ENCODE peak calls at places on chromosomes 16 and 17, in five cellular contexts. One of them, this sample, is unnamed.

GRCh38 chr17:29039764-29040598 is 3.0 kb upstream of the PIPOX start:
- DNase-seq in Peyer's patch: no peak
- DNase-seq in lower leg skin: no peak
- DNase-seq in A549: no peak
- DNase-seq in sigmoid colon: no peak
- DNase-seq in this sample: no peak

GRCh38 chr17:76081295-76082210 is 2.6 kb downstream of the ZACN start:
- DNase-seq in lower leg skin: no peak
- DNase-seq in Peyer's patch: no peak
- DNase-seq in A549: no peak
- DNase-seq in sigmoid colon: no peak
- DNase-seq in this sample: no peak

GRCh38 chr16:56481468-56482112 is 30.2 kb downstream of the OGFOD1 start:
- DNase-seq in A549: no peak
- DNase-seq in Peyer's patch: no peak
- DNase-seq in lower leg skin: no peak
- DNase-seq in sigmoid colon: no peak
- DNase-seq in this sample: no peak

GRCh38 chr17:45936610-45937009 is 42.3 kb downstream of the MAPT start:
- DNase-seq in sigmoid colon: no peak
- DNase-seq in A549: no peak
- DNase-seq in lower leg skin: no peak
- DNase-seq in Peyer's patch: no peak
- DNase-seq in this sample: no peak

GRCh38 chr17:28993013-28993600 is 12.7 kb downstream of the SEZ6 start:
- DNase-seq in Peyer's patch: no peak
- DNase-seq in sigmoid colon: no peak
- DNase-seq in A549: peak; percentile 32
- DNase-seq in lower leg skin: no peak
- DNase-seq in this sample: no peak

GRCh38 chr16:77234611-77235010 is 35.4 kb downstream of the SYCE1L start:
- DNase-seq in lower leg skin: no peak
- DNase-seq in A549: no peak
- DNase-seq in sigmoid colon: no peak
- DNase-seq in Peyer's patch: no peak
- DNase-seq in this sample: no peak

GRCh38 chr17:68314916-68315535 is 23.7 kb downstream of the ARSG start:
- DNase-seq in sigmoid colon: no peak
- DNase-seq in lower leg skin: peak; percentile 64
- DNase-seq in A549: no peak
- DNase-seq in Peyer's patch: peak; percentile 53
- DNase-seq in this sample: peak; percentile 54

GRCh38 chr17:75430159-75430748 is 24.8 kb upstream of the GRB2 start:
- DNase-seq in lower leg skin: no peak
- DNase-seq in Peyer's patch: peak; percentile 61
- DNase-seq in sigmoid colon: no peak
- DNase-seq in A549: peak; percentile 91
- DNase-seq in this sample: no peak

GRCh38 chr16:81885976-81886586 is 107.0 kb downstream of the PLCG2 start:
- DNase-seq in lower leg skin: no peak
- DNase-seq in sigmoid colon: no peak
- DNase-seq in A549: peak; percentile 85
- DNase-seq in Peyer's patch: peak; percentile 64
- DNase-seq in this sample: peak; percentile 19

GRCh38 chr16:11331967-11332366 is 13.3 kb upstream of the RMI2 start:
- DNase-seq in lower leg skin: no peak
- DNase-seq in A549: no peak
- DNase-seq in Peyer's patch: no peak
- DNase-seq in sigmoid colon: no peak
- DNase-seq in this sample: no peak

GRCh38 chr17:20278805-20279204 is 188.5 kb downstream of the LGALS9B start:
- DNase-seq in A549: no peak
- DNase-seq in Peyer's patch: no peak
- DNase-seq in sigmoid colon: no peak
- DNase-seq in lower leg skin: no peak
- DNase-seq in this sample: no peak

GRCh38 chr17:55238931-55239297 is 25.8 kb upstream of the HLF start:
- DNase-seq in sigmoid colon: no peak
- DNase-seq in A549: peak; percentile 49
- DNase-seq in lower leg skin: no peak
- DNase-seq in Peyer's patch: no peak
- DNase-seq in this sample: peak; percentile 47

GRCh38 chr16:81451753-81452680 is 7.4 kb downstream of the CMIP start:
- DNase-seq in sigmoid colon: no peak
- DNase-seq in A549: no peak
- DNase-seq in lower leg skin: peak; percentile 42
- DNase-seq in Peyer's patch: peak; percentile 84
- DNase-seq in this sample: peak; percentile 71

GRCh38 chr16:69833357-69833781 is 71.2 kb downstream of the WWP2 start:
- DNase-seq in A549: no peak
- DNase-seq in lower leg skin: no peak
- DNase-seq in Peyer's patch: no peak
- DNase-seq in sigmoid colon: no peak
- DNase-seq in this sample: no peak

GRCh38 chr17:56176101-56176500 is 22.8 kb downstream of the ANKFN1 start:
- DNase-seq in A549: no peak
- DNase-seq in lower leg skin: no peak
- DNase-seq in Peyer's patch: no peak
- DNase-seq in sigmoid colon: no peak
- DNase-seq in this sample: no peak

GRCh38 chr16:85276741-85277140 is 164.5 kb upstream of the CIBAR2 start:
- DNase-seq in sigmoid colon: no peak
- DNase-seq in A549: no peak
- DNase-seq in Peyer's patch: no peak
- DNase-seq in lower leg skin: no peak
- DNase-seq in this sample: no peak

GRCh38 chr16:553601-554296 is 6.4 kb upstream of the PRR35 start:
- DNase-seq in sigmoid colon: no peak
- DNase-seq in lower leg skin: no peak
- DNase-seq in A549: no peak
- DNase-seq in Peyer's patch: no peak
- DNase-seq in this sample: no peak

GRCh38 chr16:67548265-67549126 is 13.8 kb upstream of the CTCF start:
- DNase-seq in A549: no peak
- DNase-seq in lower leg skin: no peak
- DNase-seq in sigmoid colon: peak; percentile 58
- DNase-seq in Peyer's patch: peak; percentile 67
- DNase-seq in this sample: no peak

GRCh38 chr16:67545665-67546024 is 16.7 kb upstream of the CTCF start:
- DNase-seq in sigmoid colon: peak; percentile 67
- DNase-seq in lower leg skin: no peak
- DNase-seq in Peyer's patch: no peak
- DNase-seq in A549: no peak
- DNase-seq in this sample: no peak

GRCh38 chr16:67546091-67546501 is 16.2 kb upstream of the CTCF start:
- DNase-seq in lower leg skin: no peak
- DNase-seq in A549: no peak
- DNase-seq in Peyer's patch: no peak
- DNase-seq in sigmoid colon: no peak
- DNase-seq in this sample: no peak

GRCh38 chr16:67547423-67548264 is 14.7 kb upstream of the CTCF start:
- DNase-seq in sigmoid colon: peak; percentile 74
- DNase-seq in lower leg skin: no peak
- DNase-seq in A549: no peak
- DNase-seq in Peyer's patch: peak; percentile 91
- DNase-seq in this sample: peak; percentile 23

GRCh38 chr16:67546761-67547422 is 15.4 kb upstream of the CTCF start:
- DNase-seq in lower leg skin: peak; percentile 69
- DNase-seq in Peyer's patch: peak; percentile 94
- DNase-seq in A549: peak; percentile 85
- DNase-seq in sigmoid colon: peak; percentile 85
- DNase-seq in this sample: peak; percentile 87
- TF ChIP-seq POLR2A in lower leg skin: no peak
- TF ChIP-seq POLR2A in Peyer's patch: no peak
- TF ChIP-seq POLR2A in A549: no peak
- TF ChIP-seq POLR2A in sigmoid colon: no peak
- TF ChIP-seq POLR2A in this sample: peak; percentile 15

GRCh38 chr16:4361033-4361943 is 10.2 kb upstream of the PAM16 start:
- DNase-seq in sigmoid colon: no peak
- DNase-seq in Peyer's patch: no peak
- DNase-seq in lower leg skin: no peak
- DNase-seq in A549: no peak
- DNase-seq in this sample: no peak
- TF ChIP-seq CTCF in sigmoid colon: no peak
- TF ChIP-seq CTCF in Peyer's patch: no peak
- TF ChIP-seq CTCF in lower leg skin: no peak
- TF ChIP-seq CTCF in A549: no peak
- TF ChIP-seq CTCF in this sample: no peak

GRCh38 chr17:82317394-82318168 is at the start of gene CD7:
- DNase-seq in Peyer's patch: peak; percentile 78
- DNase-seq in sigmoid colon: no peak
- DNase-seq in A549: no peak
- DNase-seq in lower leg skin: no peak
- DNase-seq in this sample: no peak
- TF ChIP-seq POLR2A in Peyer's patch: peak; percentile 34
- TF ChIP-seq POLR2A in sigmoid colon: no peak
- TF ChIP-seq POLR2A in A549: no peak
- TF ChIP-seq POLR2A in lower leg skin: no peak
- TF ChIP-seq POLR2A in this sample: no peak

GRCh38 chr16:67228034-67228785 is 1.3 kb downstream of the TMEM208 start:
- DNase-seq in lower leg skin: no peak
- DNase-seq in sigmoid colon: no peak
- DNase-seq in A549: no peak
- DNase-seq in Peyer's patch: no peak
- DNase-seq in this sample: no peak

GRCh38 chr16:67226295-67226803 is 581 bp upstream of the TMEM208 start:
- DNase-seq in A549: no peak
- DNase-seq in lower leg skin: no peak
- DNase-seq in sigmoid colon: no peak
- DNase-seq in Peyer's patch: no peak
- DNase-seq in this sample: no peak

GRCh38 chr16:67228905-67229304 is 2.0 kb downstream of the TMEM208 start:
- DNase-seq in Peyer's patch: no peak
- DNase-seq in sigmoid colon: no peak
- DNase-seq in lower leg skin: no peak
- DNase-seq in A549: no peak
- DNase-seq in this sample: no peak

GRCh38 chr16:67227567-67227921 is 614 bp downstream of the TMEM208 start:
- DNase-seq in sigmoid colon: no peak
- DNase-seq in Peyer's patch: no peak
- DNase-seq in A549: no peak
- DNase-seq in lower leg skin: no peak
- DNase-seq in this sample: no peak

DNA sequence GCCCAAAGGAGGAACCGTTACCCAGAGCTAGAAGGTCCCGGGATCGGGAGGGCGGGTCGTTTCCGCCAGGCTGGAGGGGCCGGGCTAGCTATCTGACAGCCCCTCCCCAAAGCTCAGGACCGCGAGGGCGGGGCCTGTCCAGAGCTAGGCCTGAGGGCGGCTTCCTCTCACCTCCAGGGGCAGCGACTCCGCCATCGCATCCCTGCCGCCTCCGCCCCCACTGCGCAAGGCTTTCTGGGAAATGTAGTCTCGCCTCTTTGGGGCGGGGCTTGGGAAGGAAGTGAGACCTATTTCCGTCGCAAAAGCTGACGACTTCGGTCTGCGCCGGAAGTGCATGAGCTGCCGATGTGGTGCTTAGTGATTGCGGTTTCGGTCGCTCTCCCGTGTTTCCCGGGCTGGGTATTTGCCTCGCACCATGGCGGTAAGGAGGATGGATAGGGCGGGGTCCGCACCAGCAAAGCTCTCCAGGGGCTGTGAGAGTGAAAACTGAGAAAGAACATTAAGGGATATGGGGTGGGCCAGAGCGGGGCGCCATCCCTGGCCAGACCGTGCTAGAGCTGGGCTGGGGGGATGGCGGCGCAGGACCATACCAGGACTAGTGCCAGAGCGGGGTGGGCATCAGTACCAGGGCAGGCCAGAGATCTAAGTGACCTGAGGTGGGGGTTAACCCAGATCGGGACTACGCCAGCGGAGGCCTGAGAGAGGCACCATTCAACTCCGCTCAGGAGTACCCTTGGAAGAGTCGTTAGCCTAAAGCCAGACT is at the start of gene TMEM208:
- DNase-seq in sigmoid colon: peak; percentile 99
- DNase-seq in lower leg skin: peak; percentile 98
- DNase-seq in A549: peak; percentile 92
- DNase-seq in Peyer's patch: peak; percentile 99
- DNase-seq in this sample: peak; percentile 98
- TF ChIP-seq CTCF in sigmoid colon: peak; percentile 7
- TF ChIP-seq CTCF in lower leg skin: no peak
- TF ChIP-seq CTCF in A549: peak; percentile 36
- TF ChIP-seq CTCF in Peyer's patch: no peak
- TF ChIP-seq CTCF in this sample: no peak

GRCh38 chr17:13194887-13195286 is 177.1 kb upstream of the ELAC2 start:
- DNase-seq in Peyer's patch: no peak
- DNase-seq in sigmoid colon: no peak
- DNase-seq in A549: no peak
- DNase-seq in lower leg skin: no peak
- DNase-seq in this sample: no peak

GRCh38 chr17:13197586-13197985 is 179.8 kb upstream of the ELAC2 start:
- DNase-seq in Peyer's patch: no peak
- DNase-seq in sigmoid colon: no peak
- DNase-seq in lower leg skin: no peak
- DNase-seq in A549: no peak
- DNase-seq in this sample: no peak

GRCh38 chr17:13202835-13203234 is 185.0 kb upstream of the ELAC2 start:
- DNase-seq in A549: no peak
- DNase-seq in Peyer's patch: no peak
- DNase-seq in sigmoid colon: no peak
- DNase-seq in lower leg skin: no peak
- DNase-seq in this sample: no peak

GRCh38 chr17:13204607-13205237 is 186.9 kb upstream of the ELAC2 start:
- DNase-seq in lower leg skin: no peak
- DNase-seq in sigmoid colon: no peak
- DNase-seq in A549: no peak
- DNase-seq in Peyer's patch: no peak
- DNase-seq in this sample: no peak

DNA sequence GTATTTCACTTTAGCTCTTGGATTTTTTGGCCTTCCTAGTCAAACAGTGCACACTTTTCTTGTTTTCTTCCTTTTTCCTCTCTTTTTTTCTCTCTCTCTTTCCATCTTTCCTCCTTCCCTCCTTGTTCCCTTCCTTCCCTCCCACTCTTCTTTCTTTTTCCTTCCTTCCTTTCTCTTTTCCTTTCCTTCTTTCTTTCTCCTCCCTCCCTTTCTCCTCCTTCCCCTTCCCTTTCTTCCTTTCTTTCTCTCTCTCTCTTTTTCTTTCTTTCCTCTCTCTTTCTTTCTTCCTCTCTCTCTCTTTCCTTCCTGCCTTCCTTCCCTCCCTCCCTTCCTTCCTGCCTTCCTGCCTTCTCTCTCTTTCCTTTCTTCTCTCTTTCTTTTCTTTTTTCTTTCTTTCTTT is 181.6 kb upstream of the ELAC2 start:
- DNase-seq in Peyer's patch: no peak
- DNase-seq in sigmoid colon: no peak
- DNase-seq in A549: no peak
- DNase-seq in lower leg skin: no peak
- DNase-seq in this sample: no peak
- TF ChIP-seq POLR2A in Peyer's patch: no peak
- TF ChIP-seq POLR2A in sigmoid colon: no peak
- TF ChIP-seq POLR2A in A549: no peak
- TF ChIP-seq POLR2A in lower leg skin: no peak
- TF ChIP-seq POLR2A in this sample: no peak

This sample was measured in body of pancreas.